ENCODE peak calls at places on chromosomes 2 and 18, in seven cellular contexts. W is astrocyte of the cerebellum, J is AG04450, P is fibroblast of villous mesenchyme, C is lower leg skin, N is astrocyte of the spinal cord, T is thoracic aorta. F is an unnamed sample.

GRCh38 chr18:6595666-6596065 is 133.8 kb upstream of the ARHGAP28 start:
- DNase-seq in C (no peak), T (no peak), J (no peak), W (no peak), N (no peak), P (no peak), F (no peak)

GRCh38 chr18:79616651-79617518 is 62.7 kb upstream of the CTDP1 start:
- DNase-seq in T (no peak), J (no peak), W (peak; percentile 5), N (peak; percentile 13), P (peak; percentile 19), C (peak; percentile 81), F (no peak)

GRCh38 chr2:20015482-20016083 is 3.1 kb upstream of the MATN3 start:
- DNase-seq in T (no peak), N (peak; percentile 67), P (peak; percentile 70), C (no peak), J (peak; percentile 18), W (peak; percentile 47), F (peak; percentile 18)

GRCh38 chr2:112055833-112056625 is 960 bp downstream of the TMEM87B start:
- DNase-seq in C (peak; percentile 92), J (peak; percentile 81), N (peak; percentile 89), P (peak; percentile 98), T (peak; percentile 47), W (peak; percentile 66), F (peak; percentile 92)

GRCh38 chr2:239147376-239147775 is 253.4 kb downstream of the HDAC4 start:
- DNase-seq in T (no peak), C (no peak), W (no peak), P (no peak), J (no peak), N (no peak), F (no peak)

GRCh38 chr18:74748809-74749208 is 151.1 kb downstream of the ZNF407 start:
- DNase-seq in P (no peak), C (no peak), W (no peak), J (no peak), N (no peak), T (no peak), F (no peak)

GRCh38 chr2:238642973-238643372 is 204.9 kb upstream of the TWIST2 start:
- DNase-seq in C (peak; percentile 39), W (no peak), P (no peak), J (no peak), N (no peak), T (no peak), F (no peak)

GRCh38 chr2:210630904-210631560 is 74.6 kb downstream of the CPS1 start:
- DNase-seq in N (no peak), T (no peak), P (no peak), C (no peak), W (no peak), J (no peak), F (no peak)

GRCh38 chr2:191582355-191582754 is 95.6 kb upstream of the NABP1 start:
- DNase-seq in N (peak; percentile 53), C (no peak), J (peak; percentile 36), P (peak; percentile 67), T (no peak), W (no peak), F (peak; percentile 55)

GRCh38 chr2:84033347-84033974 is 425.6 kb downstream of the SUCLG1 start:
- DNase-seq in P (no peak), T (no peak), N (no peak), W (no peak), J (no peak), C (no peak), F (no peak)

GRCh38 chr2:232854082-232854481 is 16.0 kb upstream of the SNORC start:
- DNase-seq in N (peak; percentile 74), W (peak; percentile 42), P (peak; percentile 91), J (peak; percentile 60), T (no peak), C (no peak), F (peak; percentile 57)

GRCh38 chr2:96788393-96789244 is 27.4 kb upstream of the CNNM3 start:
- DNase-seq in T (peak; percentile 24), J (no peak), C (no peak), W (peak; percentile 2), P (peak; percentile 35), N (no peak), F (no peak)

GRCh38 chr2:163471947-163472346 is 263.9 kb downstream of the FIGN start:
- DNase-seq in T (no peak), N (peak; percentile 40), J (no peak), C (no peak), P (peak; percentile 10), W (peak; percentile 13), F (no peak)

GRCh38 chr2:209331291-209331844 is 92.5 kb upstream of the MAP2 start:
- DNase-seq in N (peak; percentile 62), T (no peak), C (no peak), P (peak; percentile 29), J (no peak), W (peak; percentile 42), F (peak; percentile 5)

GRCh38 chr2:97919858-97920257 is 75.9 kb downstream of the TMEM131 start:
- DNase-seq in T (no peak), C (no peak), W (no peak), P (no peak), J (no peak), N (no peak), F (no peak)

GRCh38 chr2:42200534-42201227 is 31.5 kb downstream of the EML4 start:
- DNase-seq in J (no peak), C (no peak), P (peak; percentile 73), W (peak; percentile 67), N (peak; percentile 67), T (no peak), F (no peak)

DNA sequence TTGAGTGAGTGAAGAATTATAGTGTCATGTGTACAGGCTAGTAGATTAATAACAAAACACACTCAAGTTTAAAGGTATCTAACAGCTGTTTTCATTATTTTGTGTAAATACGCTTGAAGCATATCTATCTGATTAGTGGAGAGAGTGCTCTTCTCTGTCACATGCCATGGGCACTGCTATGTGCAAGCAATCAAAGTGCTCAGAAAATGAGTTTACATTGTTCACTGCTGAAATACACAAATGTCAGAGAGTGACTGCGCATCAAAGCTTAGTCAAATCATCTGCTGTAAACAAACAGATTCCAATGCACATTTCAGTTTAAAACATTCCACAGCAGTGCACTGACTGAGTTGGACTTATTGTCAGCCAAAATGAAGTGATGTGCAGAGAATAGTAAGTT is 423.4 kb downstream of the ZEB2 start:
- DNase-seq in C (no peak), P (peak; percentile 45), J (peak; percentile 52), T (no peak), N (no peak), W (no peak), F (no peak)
- TF ChIP-seq CTCF in C (no peak), P (no peak), J (no peak), T (no peak), N (no peak), W (no peak), F (no peak)

DNA sequence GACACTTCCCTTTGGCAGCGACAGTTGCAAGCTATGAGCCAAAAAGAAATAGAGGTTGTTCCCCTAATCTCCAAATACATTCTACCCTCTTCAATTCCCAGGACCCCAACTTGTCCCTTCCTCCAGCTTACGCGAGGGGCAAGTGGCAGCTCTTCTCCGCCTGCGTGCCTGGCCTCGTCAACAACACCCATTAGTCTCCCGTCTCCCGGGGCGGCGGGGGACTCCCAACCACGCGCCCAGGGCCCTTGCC is 545 bp upstream of the UBE2E3 start:
- DNase-seq in J (no peak), P (no peak), W (no peak), T (no peak), C (no peak), N (peak; percentile 48), F (no peak)
- H3K4me3 ChIP-seq in J (peak overlapping the region; percentile 54), P (peak overlapping the region; percentile 92), W (peak overlapping the region; percentile 78), T (peak overlapping the region; percentile 78), C (peak overlapping the region; percentile 63), N (peak overlapping the region; percentile 39), F (peak overlapping the region; percentile 42)

GRCh38 chr18:13726972-13727331 is 479 bp downstream of the RNMT start:
- DNase-seq in C (peak; percentile 92), T (peak; percentile 21), J (no peak), W (peak; percentile 15), P (peak; percentile 83), N (no peak), F (no peak)

GRCh38 chr18:13730486-13730885 is 4.0 kb downstream of the RNMT start:
- DNase-seq in P (no peak), N (no peak), T (no peak), C (no peak), W (no peak), J (no peak), F (no peak)

GRCh38 chr18:13725566-13726227 is 661 bp downstream of the FAM210A start:
- DNase-seq in T (no peak), N (no peak), P (peak; percentile 26), W (no peak), C (peak; percentile 82), J (no peak), F (no peak)

DNA sequence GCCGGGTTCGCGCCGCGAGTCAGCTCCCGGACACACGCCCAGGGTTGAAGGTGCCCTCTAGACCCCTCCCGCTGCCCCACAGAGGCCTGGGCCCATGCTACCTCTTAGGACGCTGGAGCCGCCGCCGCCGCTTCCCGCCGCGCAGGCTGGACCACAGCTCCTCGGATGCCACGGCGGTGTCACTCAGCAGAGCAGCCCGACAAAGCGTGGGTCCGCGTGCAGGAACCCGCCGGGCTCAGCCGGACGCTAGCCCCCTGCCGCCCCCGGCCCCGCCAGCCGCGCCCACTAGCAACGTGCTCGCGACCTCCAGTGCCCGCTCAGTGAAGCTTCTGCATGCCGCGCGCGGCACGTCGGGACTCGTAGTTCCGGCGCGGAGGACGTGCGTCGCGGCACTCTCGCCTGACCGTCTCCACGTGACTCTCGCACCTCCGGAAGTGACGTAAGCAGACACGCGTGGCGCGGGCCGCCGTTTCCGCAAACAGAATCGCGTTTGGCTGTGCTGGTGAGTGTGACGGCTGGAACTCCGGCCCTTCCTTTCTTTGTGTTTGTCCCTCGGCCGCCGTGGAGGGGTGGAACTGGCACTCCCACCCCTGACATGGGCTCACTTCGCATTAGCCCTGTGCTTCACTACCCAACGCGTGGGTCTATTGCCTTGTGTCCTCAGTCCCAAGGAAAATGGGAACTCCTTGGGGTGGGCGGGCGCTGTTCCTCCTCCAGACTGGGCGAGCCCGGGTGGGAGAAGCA is at the start of the genes FAM210A and RNMT:
- DNase-seq in C (peak; percentile 99), N (peak; percentile 96), P (peak; percentile 97), T (peak; percentile 87), J (peak; percentile 90), W (peak; percentile 91), F (peak; percentile 81)
- TF ChIP-seq CTCF in C (no peak), N (no peak), P (peak; percentile 4), T (no peak), J (no peak), W (no peak), F (no peak)

DNA sequence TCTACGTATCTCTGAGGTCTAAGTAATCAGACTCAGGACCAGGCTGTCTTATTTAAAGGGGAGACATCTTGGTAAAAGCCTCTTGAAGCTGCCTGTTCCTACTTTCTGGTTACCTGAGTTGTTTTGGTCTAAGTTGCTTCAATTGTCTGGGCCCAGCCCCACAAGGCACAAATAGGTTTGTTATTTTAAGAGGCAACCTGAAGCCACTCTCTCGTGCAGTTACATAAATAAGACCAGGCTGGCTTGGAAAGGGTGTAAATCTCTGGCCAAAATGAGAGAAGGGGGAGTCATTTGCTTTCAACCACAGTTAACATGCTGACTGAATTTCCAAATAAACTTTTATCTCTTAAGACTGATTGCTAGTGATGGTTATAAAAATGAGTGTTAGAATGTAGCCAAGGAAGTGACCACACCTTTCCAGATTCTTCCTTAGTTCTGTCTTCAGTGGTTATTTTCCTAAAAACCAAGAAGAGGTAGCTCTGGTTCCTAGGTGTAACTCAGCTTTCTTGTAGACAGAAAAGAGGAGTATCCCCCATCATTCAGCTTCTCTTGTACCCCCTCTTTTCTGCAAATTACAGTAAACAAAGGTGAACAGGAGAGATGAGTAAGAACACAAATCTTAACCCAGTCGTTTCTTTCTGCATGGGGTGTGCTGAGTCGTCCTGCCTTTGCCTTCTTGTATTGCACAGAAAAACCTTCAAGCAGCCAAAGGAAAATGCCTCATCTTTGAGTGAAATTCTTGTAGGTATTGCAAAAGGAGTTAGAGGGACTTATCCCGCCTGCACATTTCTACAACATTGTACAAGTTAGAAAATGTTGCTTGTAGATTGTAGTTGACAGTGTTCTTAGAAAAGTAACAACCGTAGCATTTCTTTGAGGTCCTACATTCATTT is 161.5 kb upstream of the NT5C1B start:
- DNase-seq in P (no peak), W (no peak), T (no peak), N (no peak), J (no peak), C (no peak), F (no peak)
- H3K4me3 ChIP-seq in P (no peak overlapping the region), W (no peak overlapping the region), T (no peak overlapping the region), N (no peak overlapping the region), J (no peak overlapping the region), C (no peak overlapping the region), F (no peak overlapping the region)

F was measured in AG09309.